ENCODE peak calls at places on chromosomes 12 and 14, in seven cellular contexts. F is neural crest cell, G is Daoy, Y is left ventricle myocardium superior, Z is myocyte, E is adrenal gland, J is astrocyte of the spinal cord. T is an unnamed sample.

GRCh38 chr14:40623641-40624040 is 983.0 kb upstream of the LRFN5 start:
- DNase-seq in F (no peak), G (no peak), Y (no peak), Z (no peak), E (no peak), J (no peak), T (no peak)

GRCh38 chr12:62862259-62862881 is 72.6 kb downstream of the PPM1H start:
- DNase-seq in F (no peak), G (no peak), Y (no peak), Z (no peak), E (no peak), J (peak; percentile 38), T (no peak)

GRCh38 chr12:8475508-8475907 is 19.7 kb downstream of the CLEC6A start:
- DNase-seq in F (no peak), G (no peak), Y (no peak), Z (no peak), E (no peak), J (no peak), T (no peak)

GRCh38 chr12:45989857-45990467 is 412 bp downstream of the SCAF11 start:
- DNase-seq in F (no peak), G (peak; percentile 63), Y (peak; percentile 81), Z (peak; percentile 82), E (peak; percentile 75), J (peak; percentile 51), T (peak; percentile 53)

GRCh38 chr14:100629696-100630095 is 42.5 kb upstream of the BEGAIN start:
- DNase-seq in F (no peak), G (peak; percentile 97), Y (no peak), Z (peak; percentile 22), E (no peak), J (peak; percentile 52), T (peak; percentile 41)

GRCh38 chr14:100538566-100539318 is 48.5 kb downstream of the BEGAIN start:
- DNase-seq in F (no peak), G (no peak), Y (peak; percentile 23), Z (no peak), E (peak; percentile 15), J (no peak), T (no peak)

GRCh38 chr12:20099395-20099976 is 268.9 kb upstream of the PDE3A start:
- DNase-seq in F (no peak), G (no peak), Y (no peak), Z (no peak), E (no peak), J (no peak), T (no peak)

GRCh38 chr12:105676694-105677093 is 346.2 kb downstream of the C12orf75 start:
- DNase-seq in F (no peak), G (no peak), Y (peak; percentile 35), Z (no peak), E (peak; percentile 23), J (no peak), T (no peak)

GRCh38 chr14:73995977-73996378 is 23.1 kb downstream of the ENTPD5 start:
- DNase-seq in F (no peak), G (no peak), Y (no peak), Z (no peak), E (no peak), J (no peak), T (no peak)

GRCh38 chr14:52013984-52014600 is 24.7 kb downstream of the RTRAF start:
- DNase-seq in F (peak; percentile 54), G (peak; percentile 37), Y (peak; percentile 70), Z (no peak), E (no peak), J (no peak), T (no peak)

GRCh38 chr12:56029666-56030293 is 8.9 kb downstream of the IKZF4 start:
- DNase-seq in F (peak; percentile 45), G (peak; percentile 51), Y (no peak), Z (peak; percentile 63), E (peak; percentile 62), J (peak; percentile 59), T (no peak)

GRCh38 chr12:121858662-121859572 is at the start of gene HPD:
- DNase-seq in F (no peak), G (peak; percentile 88), Y (peak; percentile 79), Z (peak; percentile 87), E (peak; percentile 89), J (peak; percentile 78), T (peak; percentile 62)

GRCh38 chr12:53737951-53738833 is 10.9 kb upstream of the CALCOCO1 start:
- DNase-seq in F (no peak), G (no peak), Y (no peak), Z (no peak), E (no peak), J (no peak), T (no peak)

GRCh38 chr12:111777345-111778045 is 10.8 kb downstream of the ALDH2 start:
- DNase-seq in F (no peak), G (no peak), Y (peak; percentile 37), Z (no peak), E (peak; percentile 60), J (no peak), T (no peak)

GRCh38 chr12:58916891-58917570 is 3.3 kb downstream of the LRIG3 start:
- DNase-seq in F (no peak), G (no peak), Y (no peak), Z (peak; percentile 57), E (no peak), J (peak; percentile 78), T (peak; percentile 14)

GRCh38 chr14:76929927-76930326 is 98.6 kb downstream of the IRF2BPL start:
- DNase-seq in F (no peak), G (no peak), Y (no peak), Z (no peak), E (peak; percentile 85), J (no peak), T (no peak)

GRCh38 chr14:37591311-37591940 is 3.6 kb downstream of the FOXA1 start:
- DNase-seq in F (no peak), G (peak; percentile 83), Y (no peak), Z (no peak), E (no peak), J (no peak), T (no peak)

GRCh38 chr12:50505386-50505827 is 622 bp downstream of the DIP2B start:
- DNase-seq in F (no peak), G (peak; percentile 43), Y (no peak), Z (peak; percentile 46), E (no peak), J (peak; percentile 23), T (no peak)

GRCh38 chr14:86788229-86788628 is 1204.8 kb downstream of the GALC start:
- DNase-seq in F (no peak), G (peak; percentile 9), Y (no peak), Z (no peak), E (no peak), J (no peak), T (no peak)

GRCh38 chr12:62919827-62920226 is 15.1 kb downstream of the PPM1H start:
- DNase-seq in F (no peak), G (peak; percentile 70), Y (peak; percentile 28), Z (peak; percentile 96), E (no peak), J (peak; percentile 59), T (peak; percentile 53)

GRCh38 chr14:41586237-41586636 is 20.4 kb upstream of the LRFN5 start:
- DNase-seq in F (no peak), G (no peak), Y (no peak), Z (no peak), E (no peak), J (no peak), T (no peak)

GRCh38 chr14:90677484-90678045 is 138.7 kb downstream of the TTC7B start:
- DNase-seq in F (no peak), G (no peak), Y (no peak), Z (no peak), E (no peak), J (peak; percentile 76), T (no peak)

GRCh38 chr14:75979071-75979571 is 2.7 kb downstream of the TGFB3 start:
- DNase-seq in F (peak; percentile 31), G (peak; percentile 63), Y (peak; percentile 39), Z (peak; percentile 47), E (no peak), J (peak; percentile 47), T (peak; percentile 15)

GRCh38 chr12:4027412-4027811 is 154.2 kb upstream of the PARP11 start:
- DNase-seq in F (no peak), G (peak; percentile 33), Y (no peak), Z (no peak), E (no peak), J (no peak), T (peak; percentile 44)

GRCh38 chr14:100471451-100472093 is 115.6 kb downstream of the BEGAIN start:
- DNase-seq in F (no peak), G (peak; percentile 87), Y (no peak), Z (peak; percentile 63), E (peak; percentile 41), J (peak; percentile 19), T (peak; percentile 71)

GRCh38 chr12:53726342-53726741 is 910 bp downstream of the CALCOCO1 start:
- DNase-seq in F (no peak), G (peak; percentile 29), Y (no peak), Z (peak; percentile 35), E (no peak), J (no peak), T (no peak)